ENCODE peak calls at places on chromosomes 13 and 19, in nine cellular contexts. Q is gastroesophageal sphincter; J is right cardiac atrium; D is effector memory CD8-positive, alpha-beta T cell; X is stimulated activated effector memory CD8-positive, alpha-beta T cell treated with anti-CD3 and anti-CD28 coated beads, Interleukin-12 subunit alpha, Interleukin-12 subunit beta, amount 100 ng/mL, for 72 hours; S is activated CD4-positive, alpha-beta T cell treated with anti-CD3 and anti-CD28 coated beads for 36 hours; U is stimulated activated naive CD8-positive, alpha-beta T cell treated with anti-CD3 and anti-CD28 coated beads, Interleukin-15, Interleukin-2, amounts not matched to agents 100 U/mL and 50 U/mL, for 24 hours; F is HCT116; E is activated B cell treated with CpG ODN at 0.5 μM for 24 hours. O is an unnamed sample.

GRCh38 chr19:54967611-54968010 is 1.4 kb downstream of the NLRP2 start:
- ATAC-seq in E (no peak), F (no peak), S (no peak), X (no peak), D (no peak), U (no peak), Q (no peak), J (no peak), O (no peak)

GRCh38 chr19:17405250-17406038 is at the start of gene BST2:
- ATAC-seq in X (peak), S (peak), D (peak), Q (peak), F (peak), J (peak), U (peak), E (peak), O (peak)

GRCh38 chr13:100710176-100710575 is 35.6 kb upstream of the TMTC4 start:
- ATAC-seq in E (no peak), U (no peak), S (no peak), X (no peak), F (no peak), Q (no peak), J (no peak), D (no peak), O (no peak)

GRCh38 chr13:111034811-111035210 is 80.3 kb upstream of the ARHGEF7 start:
- ATAC-seq in D (no peak), E (no peak), X (no peak), J (no peak), Q (no peak), U (no peak), S (no peak), F (no peak), O (no peak)

GRCh38 chr13:110516500-110516899 is 45.0 kb downstream of the RAB20 start:
- ATAC-seq in U (no peak), X (no peak), Q (no peak), J (no peak), S (no peak), D (no peak), E (no peak), F (no peak), O (no peak)

GRCh38 chr19:39038098-39038497 is 5.7 kb upstream of the FBXO27 start:
- ATAC-seq in D (no peak), X (peak), J (peak), S (peak), Q (no peak), F (peak), U (no peak), E (no peak), O (no peak)

GRCh38 chr13:37127706-37128241 is 22.3 kb upstream of the CSNK1A1L start:
- ATAC-seq in X (no peak), S (no peak), U (no peak), Q (peak), F (no peak), J (peak), E (no peak), D (no peak), O (no peak)

GRCh38 chr19:54654447-54655321 is 8.1 kb upstream of the LILRB4 start:
- ATAC-seq in J (no peak), F (no peak), X (no peak), D (no peak), S (no peak), E (peak), U (no peak), Q (no peak), O (no peak)

GRCh38 chr19:30158067-30158892 is 213.9 kb upstream of the ZNF536 start:
- ATAC-seq in E (no peak), F (no peak), Q (no peak), J (no peak), S (no peak), D (no peak), U (no peak), X (no peak), O (no peak)

GRCh38 chr13:105598551-105598950 is 936.9 kb downstream of the EFNB2 start:
- ATAC-seq in S (no peak), E (no peak), J (no peak), D (no peak), Q (no peak), F (no peak), U (no peak), X (no peak), O (no peak)

GRCh38 chr13:27211771-27212364 is 39.5 kb upstream of the RPL21 start:
- ATAC-seq in X (peak), F (peak), Q (no peak), S (peak), J (no peak), D (no peak), E (no peak), U (no peak), O (no peak)

GRCh38 chr13:79560954-79561353 is 80.0 kb downstream of the NDFIP2 start:
- ATAC-seq in J (no peak), Q (no peak), F (no peak), U (no peak), S (no peak), D (no peak), X (peak), E (no peak), O (no peak)

GRCh38 chr13:67829641-67830040 is 599.5 kb upstream of the PCDH9 start:
- ATAC-seq in J (no peak), U (no peak), S (no peak), E (no peak), D (no peak), F (no peak), X (no peak), Q (no peak), O (no peak)

GRCh38 chr13:79936368-79937136 is 404.4 kb downstream of the SPRY2 start:
- ATAC-seq in X (no peak), J (peak), S (no peak), D (no peak), U (no peak), E (no peak), F (no peak), Q (peak), O (no peak)

GRCh38 chr19:30097746-30098280 is 155.8 kb downstream of the URI1 start:
- ATAC-seq in Q (no peak), F (peak), S (no peak), X (no peak), E (no peak), U (no peak), J (no peak), D (no peak), O (no peak)

GRCh38 chr13:20714563-20715339 is 11.3 kb downstream of the IL17D start:
- ATAC-seq in U (no peak), F (no peak), Q (peak), S (no peak), J (peak), X (no peak), E (no peak), D (no peak), O (no peak)

GRCh38 chr19:35673121-35673804 is 6.9 kb downstream of the UPK1A start:
- ATAC-seq in S (peak), E (peak), D (peak), F (peak), Q (peak), J (peak), U (peak), X (peak), O (peak)

GRCh38 chr13:20689291-20689690 is 14.2 kb upstream of the IL17D start:
- ATAC-seq in E (no peak), Q (no peak), D (no peak), F (no peak), J (no peak), U (no peak), S (no peak), X (no peak), O (no peak)

GRCh38 chr13:77492982-77493381 is 42.5 kb upstream of the SCEL start:
- ATAC-seq in D (no peak), U (no peak), S (no peak), X (peak), F (peak), E (peak), J (peak), Q (peak), O (no peak)

GRCh38 chr13:114263590-114263989 is 17.8 kb upstream of the UPF3A start:
- ATAC-seq in Q (no peak), D (peak), U (peak), X (peak), S (no peak), J (no peak), E (peak), F (no peak), O (peak)

GRCh38 chr13:23651887-23652286 is 81.7 kb downstream of the TNFRSF19 start:
- ATAC-seq in U (peak), F (no peak), E (no peak), S (no peak), D (peak), J (no peak), Q (no peak), X (peak), O (no peak)

GRCh38 chr13:98990701-98991100 is 12.8 kb upstream of the DOCK9 start:
- ATAC-seq in D (no peak), S (no peak), U (no peak), X (no peak), J (no peak), F (no peak), E (no peak), Q (no peak), O (no peak)

GRCh38 chr19:40519352-40520322 is 52.8 kb downstream of the SPTBN4 start:
- ATAC-seq in S (peak), F (peak), J (peak), D (no peak), E (no peak), Q (no peak), X (peak), U (no peak), O (peak)

GRCh38 chr19:44951179-44952159 is 3.7 kb upstream of the CLPTM1 start:
- ATAC-seq in F (peak), J (peak), S (no peak), D (no peak), X (no peak), Q (no peak), E (no peak), U (no peak), O (no peak)

GRCh38 chr13:83024226-83024625 is 858.0 kb downstream of the SLITRK1 start:
- ATAC-seq in E (no peak), Q (no peak), U (no peak), D (no peak), F (no peak), S (no peak), X (no peak), J (no peak), O (no peak)

GRCh38 chr19:45589768-45590167 is 5.2 kb upstream of the OPA3 start:
- ATAC-seq in D (no peak), U (no peak), X (no peak), S (no peak), Q (no peak), E (no peak), F (no peak), J (no peak), O (no peak)

GRCh38 chr13:40344270-40345148 is 321.9 kb downstream of the FOXO1 start:
- ATAC-seq in S (no peak), F (no peak), U (no peak), X (no peak), D (no peak), Q (no peak), E (peak), J (peak), O (no peak)

GRCh38 chr19:45125975-45126493 is 33.1 kb downstream of the PPP1R37 start:
- ATAC-seq in X (peak), S (peak), Q (peak), U (peak), D (peak), F (peak), E (peak), J (peak), O (peak)

GRCh38 chr19:33687761-33688656 is 66.3 kb downstream of the CHST8 start:
- ATAC-seq in F (no peak), J (no peak), Q (no peak), E (no peak), S (no peak), U (no peak), D (no peak), X (no peak), O (no peak)

GRCh38 chr13:50626031-50626643 is 217.4 kb downstream of the DLEU7 start:
- ATAC-seq in X (no peak), E (peak), Q (no peak), U (no peak), S (no peak), F (no peak), D (no peak), J (peak), O (no peak)

GRCh38 chr19:33125929-33126388 is 6.0 kb upstream of the WDR88 start:
- ATAC-seq in F (peak), S (peak), U (peak), Q (peak), J (peak), X (peak), E (peak), D (peak), O (peak)

GRCh38 chr13:112837371-112838037 is 131.5 kb upstream of the MCF2L start:
- ATAC-seq in F (no peak), D (no peak), S (no peak), U (no peak), E (no peak), X (no peak), J (peak), Q (no peak), O (no peak)

GRCh38 chr13:101111894-101112293 is 304.4 kb downstream of the NALCN start:
- ATAC-seq in S (no peak), F (no peak), X (no peak), Q (no peak), U (no peak), D (no peak), E (no peak), J (no peak), O (no peak)

GRCh38 chr13:75258159-75258782 is 223.7 kb downstream of the TBC1D4 start:
- ATAC-seq in U (no peak), J (no peak), D (no peak), S (no peak), F (peak), X (no peak), E (no peak), Q (no peak), O (no peak)

GRCh38 chr13:40692946-40693345 is 26.5 kb upstream of the FOXO1 start:
- ATAC-seq in S (no peak), E (peak), X (no peak), Q (no peak), U (no peak), J (no peak), D (no peak), F (no peak), O (no peak)